ENCODE peak calls at places on chromosomes 5 and 9, in ten cellular contexts. D is heart left ventricle, F is IMR-90, A is A549, Y is esophagus squamous epithelium, I is prostate gland, K is HCT116, T is breast epithelium, Q is spleen, E is transverse colon. R is an unnamed sample.

GRCh38 chr5:161709239-161709638 is 23.7 kb downstream of the GABRA6 start:
- DNase-seq in D (no peak), F (no peak), A (no peak), Y (no peak), I (no peak), K (no peak), T (no peak), Q (no peak), E (no peak), R (no peak)

GRCh38 chr5:163564321-163564924 is 59.0 kb downstream of the MAT2B start:
- DNase-seq in D (no peak), F (peak), A (peak), Y (peak), I (peak), K (peak), T (no peak), Q (no peak), E (peak), R (no peak)

GRCh38 chr5:180018661-180019060 is 52.9 kb downstream of the RNF130 start:
- DNase-seq in D (no peak), F (no peak), A (no peak), Y (no peak), I (no peak), K (no peak), T (no peak), Q (no peak), E (no peak), R (no peak)

GRCh38 chr5:53262348-53262970 is 152.9 kb upstream of the MOCS2 start:
- DNase-seq in D (no peak), F (peak), A (no peak), Y (no peak), I (no peak), K (peak), T (no peak), Q (no peak), E (no peak), R (no peak)

GRCh38 chr5:68343421-68343826 is 127.9 kb downstream of the PIK3R1 start:
- DNase-seq in D (peak), F (peak), A (peak), Y (no peak), I (peak), K (no peak), T (no peak), Q (no peak), E (no peak), R (peak)

GRCh38 chr5:108669493-108669892 is 78.2 kb upstream of the FER start:
- DNase-seq in D (no peak), F (no peak), A (no peak), Y (no peak), I (no peak), K (no peak), T (no peak), Q (no peak), E (no peak), R (no peak)

GRCh38 chr9:70195456-70195855 is 63.3 kb upstream of the SMC5 start:
- DNase-seq in D (no peak), F (peak), A (no peak), Y (no peak), I (no peak), K (no peak), T (no peak), Q (no peak), E (no peak), R (no peak)

GRCh38 chr5:87912419-87912818 is 356.2 kb downstream of the TMEM161B start:
- DNase-seq in D (no peak), F (no peak), A (no peak), Y (no peak), I (no peak), K (no peak), T (no peak), Q (no peak), E (no peak), R (no peak)

GRCh38 chr9:37694355-37694754 is 43.6 kb downstream of the FRMPD1 start:
- DNase-seq in D (no peak), F (no peak), A (no peak), Y (no peak), I (no peak), K (no peak), T (no peak), Q (no peak), E (no peak), R (no peak)

GRCh38 chr9:72526901-72527800 is 5.7 kb downstream of the TMC1 start:
- DNase-seq in D (peak), F (peak), A (peak), Y (no peak), I (peak), K (peak), T (peak), Q (peak), E (peak), R (peak)

GRCh38 chr9:78325343-78325742 is 28.4 kb downstream of the PSAT1 start:
- DNase-seq in D (no peak), F (peak), A (no peak), Y (no peak), I (peak), K (no peak), T (no peak), Q (no peak), E (peak), R (no peak)

GRCh38 chr5:126868961-126869451 is 92.1 kb downstream of the LMNB1 start:
- DNase-seq in D (peak), F (peak), A (no peak), Y (no peak), I (no peak), K (no peak), T (no peak), Q (no peak), E (no peak), R (no peak)

GRCh38 chr9:89579741-89580395 is 24.9 kb upstream of the GADD45G start:
- DNase-seq in D (no peak), F (no peak), A (no peak), Y (no peak), I (no peak), K (no peak), T (no peak), Q (no peak), E (no peak), R (no peak)

GRCh38 chr5:99808657-99809230 is 726.4 kb upstream of the FAM174A start:
- DNase-seq in D (no peak), F (no peak), A (no peak), Y (no peak), I (no peak), K (no peak), T (no peak), Q (no peak), E (no peak), R (no peak)
- TF ChIP-seq CTCF in D (no peak), F (no peak), A (no peak), Y (no peak), I (no peak), K (no peak), T (no peak), Q (no peak), E (no peak), R (no peak)

GRCh38 chr9:137068539-137069507 is 1.5 kb downstream of the SAPCD2 start:
- DNase-seq in D (no peak), F (no peak), A (no peak), Y (no peak), I (no peak), K (no peak), T (no peak), Q (peak), E (peak), R (peak)

GRCh38 chr9:137070201-137070905 is at the start of gene SAPCD2:
- DNase-seq in D (peak), F (peak), A (peak), Y (peak), I (peak), K (peak), T (peak), Q (peak), E (peak), R (peak)

GRCh38 chr9:137071282-137071681 is 925 bp upstream of the SAPCD2 start:
- DNase-seq in D (no peak), F (no peak), A (no peak), Y (no peak), I (no peak), K (no peak), T (no peak), Q (peak), E (peak), R (no peak)

GRCh38 chr9:137069508-137070071 is 767 bp downstream of the SAPCD2 start:
- DNase-seq in D (no peak), F (no peak), A (no peak), Y (no peak), I (no peak), K (no peak), T (no peak), Q (peak), E (peak), R (no peak)

GRCh38 chr9:137070906-137071275 is 534 bp upstream of the SAPCD2 start:
- DNase-seq in D (peak), F (no peak), A (no peak), Y (no peak), I (no peak), K (no peak), T (no peak), Q (no peak), E (no peak), R (no peak)
- TF ChIP-seq POLR2A in D (no peak), F (no peak), A (no peak), Y (no peak), I (no peak), K (peak), T (no peak), Q (no peak), E (no peak), R (no peak)

DNA sequence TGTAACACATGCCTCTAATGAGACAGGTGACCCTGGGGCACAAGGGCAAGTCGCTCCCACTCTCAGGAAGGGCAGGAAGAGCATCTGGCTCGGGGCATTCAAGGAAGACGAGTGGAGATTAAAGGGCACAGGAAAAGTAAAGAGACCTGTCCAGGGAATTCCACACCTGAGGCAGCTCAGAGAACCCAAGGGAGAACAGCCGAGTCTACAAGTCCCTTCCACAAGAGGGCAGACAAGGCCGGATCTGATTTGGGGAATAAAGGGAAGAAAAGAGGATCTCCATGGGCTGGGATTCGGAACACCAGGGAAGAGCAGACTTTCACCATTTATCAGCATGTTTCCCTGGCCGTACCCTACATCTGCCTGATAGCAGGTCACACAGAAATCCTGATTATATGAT is 28.1 kb downstream of the GPX3 start:
- DNase-seq in D (no peak), F (no peak), A (no peak), Y (no peak), I (no peak), K (no peak), T (no peak), Q (no peak), E (no peak), R (no peak)
- TF ChIP-seq CTCF in D (no peak), F (peak), A (peak), Y (no peak), I (peak), K (peak), T (no peak), Q (no peak), E (no peak), R (no peak)

GRCh38 chr5:101689306-101689705 is 606.8 kb downstream of the SLCO4C1 start:
- DNase-seq in D (no peak), F (no peak), A (no peak), Y (no peak), I (no peak), K (no peak), T (no peak), Q (no peak), E (no peak), R (no peak)
- TF ChIP-seq POLR2A in D (no peak), F (no peak), A (no peak), Y (no peak), I (no peak), K (no peak), T (no peak), Q (no peak), E (no peak), R (no peak)

R was measured in suprapubic skin.